ENCODE peak calls at places on chromosomes 2 and 18, in eight cellular contexts. M is breast epithelium, G is thoracic aorta, S is PC-3, P is transverse colon, H is tibial artery, Z is lung, J is endodermal cell. Y is an unnamed sample. For H3K36me3, the result is how much of the 10 kb centered on the place peaks cover.

GRCh38 chr18:79389689-79390088 is 6.0 kb upstream of the NFATC1 start:
- DNase-seq in M (no peak), G (no peak), S (no peak), P (no peak), H (no peak), Z (no peak), J (peak), Y (no peak)

GRCh38 chr2:235591921-235592320 is 98.1 kb downstream of the AGAP1 start:
- DNase-seq in M (no peak), G (no peak), S (no peak), P (no peak), H (no peak), Z (no peak), J (no peak), Y (no peak)

GRCh38 chr2:191686079-191686478 is 8.1 kb downstream of the NABP1 start:
- DNase-seq in M (no peak), G (no peak), S (no peak), P (no peak), H (no peak), Z (no peak), J (no peak), Y (no peak)

GRCh38 chr2:222271854-222272253 is 26.9 kb downstream of the PAX3 start:
- DNase-seq in M (no peak), G (no peak), S (no peak), P (no peak), H (no peak), Z (no peak), J (no peak), Y (no peak)

GRCh38 chr2:198916548-198916947 is 541.2 kb downstream of the SATB2 start:
- DNase-seq in M (no peak), G (no peak), S (no peak), P (peak), H (no peak), Z (no peak), J (no peak), Y (no peak)

GRCh38 chr2:66846887-66847286 is 412.0 kb downstream of the MEIS1 start:
- DNase-seq in M (no peak), G (no peak), S (no peak), P (no peak), H (no peak), Z (no peak), J (no peak), Y (no peak)

GRCh38 chr18:24590946-24591345 is 130.5 kb downstream of the HRH4 start:
- DNase-seq in M (no peak), G (no peak), S (no peak), P (no peak), H (no peak), Z (no peak), J (no peak), Y (no peak)

GRCh38 chr2:191719938-191720337 is 42.0 kb downstream of the NABP1 start:
- DNase-seq in M (no peak), G (no peak), S (no peak), P (no peak), H (no peak), Z (no peak), J (no peak), Y (no peak)

GRCh38 chr2:12759248-12759647 is 42.5 kb downstream of the TRIB2 start:
- DNase-seq in M (no peak), G (no peak), S (peak), P (no peak), H (no peak), Z (no peak), J (peak), Y (peak)

GRCh38 chr2:187224989-187225388 is 223.1 kb downstream of the CALCRL start:
- DNase-seq in M (no peak), G (no peak), S (no peak), P (no peak), H (no peak), Z (no peak), J (peak), Y (no peak)

GRCh38 chr18:54416459-54416858 is 58.8 kb downstream of the C18orf54 start:
- DNase-seq in M (no peak), G (no peak), S (peak), P (no peak), H (no peak), Z (no peak), J (no peak), Y (peak)

GRCh38 chr2:111698743-111699554 is 185.0 kb downstream of the ANAPC1 start:
- DNase-seq in M (peak), G (peak), S (peak), P (peak), H (peak), Z (peak), J (peak), Y (peak)

GRCh38 chr2:148416248-148416647 is 228.3 kb upstream of the EPC2 start:
- DNase-seq in M (no peak), G (no peak), S (no peak), P (no peak), H (no peak), Z (no peak), J (no peak), Y (no peak)

GRCh38 chr18:34978533-34978893 is 62.7 kb upstream of the MAPRE2 start:
- DNase-seq in M (no peak), G (no peak), S (no peak), P (no peak), H (no peak), Z (no peak), J (peak), Y (no peak)

GRCh38 chr18:8366070-8366469 is 243.2 kb upstream of the RAB12 start:
- DNase-seq in M (no peak), G (no peak), S (no peak), P (no peak), H (no peak), Z (no peak), J (peak), Y (no peak)

GRCh38 chr18:498901-499300 is 1.6 kb downstream of the COLEC12 start:
- DNase-seq in M (no peak), G (no peak), S (no peak), P (no peak), H (no peak), Z (no peak), J (no peak), Y (no peak)
- H3K4me3 ChIP-seq in M (peak), G (peak), S (peak), P (peak), H (peak), Z (no peak), J (peak), Y (peak)

DNA sequence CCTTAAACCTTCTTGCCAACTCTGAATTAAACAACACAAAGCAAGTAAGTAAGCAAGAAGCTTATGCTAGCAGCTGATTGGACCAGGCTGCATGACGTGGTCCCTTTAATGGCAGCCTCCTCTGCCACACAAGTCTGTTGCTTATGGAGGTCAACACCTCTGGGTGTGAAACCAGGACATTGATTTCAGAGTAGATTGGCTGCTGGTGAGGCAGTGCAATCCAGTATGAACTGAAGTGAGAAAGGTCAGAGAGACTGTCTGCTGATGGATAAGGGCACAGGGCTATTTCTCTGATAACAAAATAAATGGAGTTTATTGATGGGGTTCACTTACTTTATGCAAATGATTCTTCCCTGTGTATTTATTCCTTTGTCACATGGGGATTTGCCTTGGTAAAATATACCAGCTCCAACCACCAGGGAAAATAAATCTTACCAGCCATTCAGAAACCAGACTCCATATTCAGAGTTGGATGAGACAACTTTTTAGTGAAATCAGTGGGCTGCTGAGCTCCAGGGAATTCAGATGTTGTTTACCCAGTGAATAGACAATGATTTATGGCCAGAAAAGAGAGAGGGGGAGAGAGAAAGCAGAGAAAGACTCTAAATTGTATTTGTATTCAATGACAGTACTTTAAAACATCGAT is 112.3 kb upstream of the NCKAP5 start:
- DNase-seq in M (no peak), G (no peak), S (peak), P (no peak), H (no peak), Z (no peak), J (no peak), Y (no peak)
- TF ChIP-seq CTCF in M (no peak), G (no peak), S (peak), P (no peak), H (no peak), Z (no peak), J (peak), Y (no peak)

GRCh38 chr2:101884423-101884822 is 107.3 kb upstream of the IL1R2 start:
- DNase-seq in M (no peak), G (no peak), S (no peak), P (no peak), H (no peak), Z (no peak), J (no peak), Y (no peak)
- H3K36me3 ChIP-seq in M (under half), G (under half), S (half or more), P (under half), H (under half), Z (under half), J (half or more), Y (under half)

GRCh38 chr2:24072259-24072658 is 3.9 kb downstream of the SF3B6 start:
- DNase-seq in M (no peak), G (no peak), S (no peak), P (no peak), H (no peak), Z (no peak), J (no peak), Y (no peak)
- H3K4me3 ChIP-seq in M (no peak), G (no peak), S (no peak), P (no peak), H (no peak), Z (no peak), J (no peak), Y (no peak)

GRCh38 chr2:64459575-64459974 is 5.6 kb downstream of the LGALSL start:
- DNase-seq in M (no peak), G (no peak), S (no peak), P (no peak), H (no peak), Z (no peak), J (peak), Y (no peak)

GRCh38 chr2:64455031-64455332 is 1.0 kb downstream of the LGALSL start:
- DNase-seq in M (no peak), G (no peak), S (no peak), P (no peak), H (no peak), Z (no peak), J (no peak), Y (no peak)

GRCh38 chr2:64456298-64456697 is 2.3 kb downstream of the LGALSL start:
- DNase-seq in M (no peak), G (no peak), S (no peak), P (no peak), H (no peak), Z (peak), J (no peak), Y (no peak)

GRCh38 chr2:64455545-64455944 is 1.6 kb downstream of the LGALSL start:
- DNase-seq in M (no peak), G (no peak), S (peak), P (no peak), H (no peak), Z (no peak), J (no peak), Y (no peak)

GRCh38 chr2:64457518-64457917 is 3.6 kb downstream of the LGALSL start:
- DNase-seq in M (no peak), G (no peak), S (no peak), P (no peak), H (no peak), Z (no peak), J (peak), Y (no peak)
- TF ChIP-seq CTCF in M (no peak), G (no peak), S (no peak), P (no peak), H (no peak), Z (no peak), J (peak), Y (no peak)

GRCh38 chr18:12692206-12692605 is 10.3 kb downstream of the CEP76 start:
- DNase-seq in M (no peak), G (no peak), S (no peak), P (no peak), H (no peak), Z (no peak), J (no peak), Y (no peak)
- H3K36me3 ChIP-seq in M (under half), G (under half), S (under half), P (under half), H (under half), Z (under half), J (under half), Y (under half)

GRCh38 chr2:144510206-144510991 is 9.5 kb downstream of the ZEB2 start:
- DNase-seq in M (no peak), G (no peak), S (no peak), P (no peak), H (peak), Z (no peak), J (peak), Y (no peak)

GRCh38 chr2:144512421-144513272 is 7.3 kb downstream of the ZEB2 start:
- DNase-seq in M (no peak), G (no peak), S (no peak), P (no peak), H (peak), Z (no peak), J (no peak), Y (no peak)

GRCh38 chr2:144511945-144512344 is 8.0 kb downstream of the ZEB2 start:
- DNase-seq in M (no peak), G (no peak), S (no peak), P (no peak), H (no peak), Z (no peak), J (no peak), Y (no peak)

GRCh38 chr2:144509548-144510205 is 10.2 kb downstream of the ZEB2 start:
- DNase-seq in M (no peak), G (no peak), S (no peak), P (no peak), H (no peak), Z (no peak), J (no peak), Y (no peak)

DNA sequence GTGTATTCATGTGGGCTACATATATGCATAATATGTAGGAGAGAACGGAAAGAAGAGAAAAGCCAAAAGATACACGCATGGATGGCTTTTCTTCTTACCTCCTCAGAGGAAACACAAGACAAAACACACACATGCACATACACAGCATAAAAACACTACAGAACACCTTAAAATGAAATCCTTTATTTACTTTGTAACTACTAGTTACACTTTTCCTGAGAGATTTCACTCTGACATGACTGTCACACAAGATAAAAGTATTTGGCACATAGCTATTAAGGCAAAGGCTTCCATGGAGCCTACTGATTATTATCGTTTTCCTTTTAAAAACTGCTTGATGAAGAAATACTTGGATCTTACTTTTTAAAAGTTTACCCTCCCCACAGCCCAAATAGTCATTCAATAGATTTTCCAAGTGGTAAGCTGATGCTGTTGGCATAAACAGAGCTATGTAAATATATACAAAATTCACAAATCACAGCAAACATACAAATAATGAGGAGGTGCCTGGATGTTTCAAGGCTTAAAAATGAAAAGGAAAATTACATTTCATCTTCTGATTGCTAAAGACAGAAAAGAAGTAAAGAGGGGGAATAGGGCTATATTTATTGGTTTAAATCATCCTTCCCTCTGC is 8.6 kb downstream of the ZEB2 start:
- DNase-seq in M (no peak), G (no peak), S (no peak), P (no peak), H (no peak), Z (no peak), J (no peak), Y (no peak)
- H3K4me3 ChIP-seq in M (peak), G (peak), S (no peak), P (peak), H (peak), Z (no peak), J (no peak), Y (peak)

GRCh38 chr2:68901199-68901515 is 30.0 kb upstream of the BMP10 start:
- DNase-seq in M (no peak), G (no peak), S (peak), P (no peak), H (no peak), Z (no peak), J (peak), Y (no peak)

GRCh38 chr2:68901561-68901960 is 30.4 kb upstream of the BMP10 start:
- DNase-seq in M (no peak), G (no peak), S (no peak), P (no peak), H (no peak), Z (no peak), J (no peak), Y (no peak)

GRCh38 chr2:68905116-68905515 is 33.9 kb upstream of the BMP10 start:
- DNase-seq in M (no peak), G (no peak), S (peak), P (no peak), H (no peak), Z (no peak), J (no peak), Y (peak)

DNA sequence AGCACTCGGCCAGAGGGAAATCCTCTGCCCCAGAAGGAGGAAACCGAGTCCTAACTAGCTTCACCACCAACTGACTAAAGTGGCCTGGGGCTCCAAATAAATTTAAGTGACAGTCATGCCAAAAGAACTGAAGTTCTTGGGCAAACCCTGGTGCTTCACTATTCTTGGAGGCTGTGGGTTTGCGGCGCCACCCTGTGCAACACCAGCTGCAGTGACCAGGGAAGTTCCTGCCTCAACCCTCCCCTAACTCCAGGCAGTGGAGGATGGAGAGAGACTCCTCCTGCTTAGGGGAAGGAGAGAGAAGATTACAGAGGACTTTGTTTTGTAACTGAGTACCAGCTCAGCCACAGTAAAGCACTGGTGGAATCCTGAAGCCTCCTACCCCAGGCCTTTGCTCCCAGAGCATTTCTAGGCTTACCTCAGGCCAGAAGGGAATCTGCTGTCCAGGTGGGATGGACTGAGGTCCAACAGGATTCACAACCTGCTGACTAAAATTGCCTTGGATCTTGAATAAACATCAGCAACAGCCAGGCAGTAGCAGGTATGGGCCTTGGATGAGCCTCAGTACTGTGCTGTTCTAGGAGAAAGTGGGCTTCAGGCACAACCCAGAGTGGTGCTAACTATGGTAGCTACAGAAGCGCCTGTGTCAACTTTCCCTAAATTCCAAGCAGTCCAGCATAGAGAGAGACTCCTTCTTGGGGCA is 29.4 kb upstream of the BMP10 start:
- DNase-seq in M (no peak), G (no peak), S (no peak), P (no peak), H (no peak), Z (no peak), J (no peak), Y (no peak)
- TF ChIP-seq CTCF in M (no peak), G (no peak), S (no peak), P (no peak), H (no peak), Z (no peak), J (no peak), Y (no peak)

DNA sequence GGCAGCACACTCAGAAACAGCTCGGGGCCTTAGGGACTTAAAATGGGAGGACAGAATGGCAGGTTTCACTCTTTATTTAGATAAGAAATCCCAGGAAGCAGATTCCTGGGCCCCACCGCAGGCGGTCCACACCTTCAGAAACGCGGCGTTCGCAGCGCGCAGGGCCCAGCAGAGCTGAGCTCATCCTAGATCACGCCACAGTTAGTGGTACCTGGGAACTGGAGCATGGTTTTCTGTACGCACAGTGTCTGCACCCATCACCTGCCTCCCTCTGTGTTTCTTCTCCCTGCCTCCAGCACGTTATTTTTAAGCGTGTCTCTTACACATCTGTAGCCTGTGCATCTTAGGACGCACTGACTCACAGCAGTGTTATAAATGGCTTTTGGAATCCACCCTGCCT is 242.1 kb downstream of the ALPK2 start:
- DNase-seq in M (no peak), G (no peak), S (no peak), P (no peak), H (no peak), Z (no peak), J (peak), Y (no peak)
- H3K36me3 ChIP-seq in M (under half), G (under half), S (half or more), P (under half), H (under half), Z (under half), J (under half), Y (under half)

GRCh38 chr2:43636616-43637015 is 444 bp upstream of the PLEKHH2 start:
- DNase-seq in M (no peak), G (no peak), S (no peak), P (no peak), H (no peak), Z (no peak), J (no peak), Y (no peak)
- H3K4me3 ChIP-seq in M (peak), G (peak), S (peak), P (peak), H (peak), Z (no peak), J (peak), Y (peak)

Y was measured in BJ.